ENCODE peak calls at places on chromosomes 16 and 17, in eight cellular contexts. V is adipocyte; K is PC-9; H is pons; O is IMR-90; S is T1000; Z is activated naive CD8-positive, alpha-beta T cell treated with anti-CD3 and anti-CD28 coated beads for 36 hours; C is T-cell. I is an unnamed sample.

GRCh38 chr16:8721693-8722348 is 47.4 kb downstream of the ABAT start:
- DNase-seq in K (no peak), V (no peak), C (no peak), Z (no peak), O (no peak), H (no peak), S (no peak), I (no peak)

GRCh38 chr17:353213-353837 is 718 bp upstream of the RPH3AL start:
- DNase-seq in C (no peak), O (no peak), Z (no peak), H (no peak), V (no peak), S (no peak), K (no peak), I (no peak)

GRCh38 chr17:6536566-6537065 is 19.7 kb downstream of the PITPNM3 start:
- DNase-seq in K (no peak), Z (no peak), S (no peak), H (no peak), C (no peak), V (no peak), O (no peak), I (no peak)

GRCh38 chr16:57194512-57194911 is 8.4 kb downstream of the RSPRY1 start:
- DNase-seq in S (no peak), O (peak; percentile 94), C (no peak), V (peak; percentile 95), Z (no peak), K (peak; percentile 91), H (no peak), I (no peak)

GRCh38 chr16:27491894-27492587 is 57.7 kb downstream of the GTF3C1 start:
- DNase-seq in V (no peak), Z (no peak), C (no peak), O (no peak), H (no peak), S (no peak), K (no peak), I (no peak)

GRCh38 chr17:80284631-80285030 is 24.0 kb downstream of the RNF213 start:
- DNase-seq in O (no peak), Z (no peak), K (no peak), H (no peak), V (no peak), S (no peak), C (no peak), I (no peak)

GRCh38 chr17:77748436-77748835 is 210.1 kb upstream of the TNRC6C start:
- DNase-seq in Z (no peak), V (no peak), K (no peak), C (no peak), O (no peak), S (no peak), H (no peak), I (no peak)

GRCh38 chr17:61250335-61250890 is 149.2 kb upstream of the TBX2 start:
- DNase-seq in C (no peak), O (peak; percentile 85), S (no peak), Z (no peak), V (peak; percentile 67), H (no peak), K (no peak), I (no peak)

GRCh38 chr16:15483857-15484256 is 49.5 kb downstream of the BMERB1 start:
- DNase-seq in O (no peak), C (no peak), K (no peak), H (peak; percentile 25), V (no peak), S (no peak), Z (no peak), I (no peak)

GRCh38 chr17:46821482-46822387 is 3.2 kb upstream of the WNT3 start:
- DNase-seq in C (no peak), V (no peak), S (no peak), O (no peak), K (no peak), H (no peak), Z (no peak), I (no peak)

GRCh38 chr17:14300628-14301278 is at the start of gene HS3ST3B1:
- DNase-seq in O (peak; percentile 100), K (no peak), V (peak; percentile 100), S (peak; percentile 99), Z (peak; percentile 99), H (peak; percentile 94), C (peak; percentile 99), I (peak; percentile 95)

GRCh38 chr16:89015271-89015859 is 38.4 kb upstream of the CBFA2T3 start:
- DNase-seq in O (no peak), V (no peak), C (no peak), S (no peak), H (no peak), K (no peak), Z (no peak), I (no peak)

GRCh38 chr16:55711959-55712876 is 56.4 kb downstream of the SLC6A2 start:
- DNase-seq in K (peak; percentile 46), H (peak; percentile 52), O (peak; percentile 45), Z (peak; percentile 27), V (peak; percentile 80), S (peak; percentile 25), C (no peak), I (no peak)

GRCh38 chr17:81609541-81610353 is 27.2 kb downstream of the NPLOC4 start:
- DNase-seq in O (no peak), Z (no peak), V (no peak), C (no peak), S (no peak), K (no peak), H (no peak), I (no peak)

GRCh38 chr17:44829558-44830358 is at the start of gene GJC1:
- DNase-seq in O (no peak), C (no peak), K (no peak), V (peak; percentile 70), Z (peak; percentile 46), H (no peak), S (no peak), I (no peak)

GRCh38 chr17:76107507-76107906 is 3.9 kb upstream of the EXOC7 start:
- DNase-seq in C (no peak), S (no peak), H (no peak), Z (no peak), V (peak; percentile 21), K (no peak), O (no peak), I (no peak)

GRCh38 chr17:9839433-9839832 is 13.7 kb downstream of the GLP2R start:
- DNase-seq in V (no peak), H (no peak), Z (no peak), O (peak; percentile 26), K (peak; percentile 55), C (no peak), S (no peak), I (no peak)

GRCh38 chr17:13601317-13601775 is 383 bp downstream of the HS3ST3A1 start:
- DNase-seq in C (no peak), O (no peak), K (no peak), Z (peak; percentile 25), H (no peak), S (no peak), V (peak; percentile 54), I (no peak)

GRCh38 chr17:29518359-29518758 is 48.5 kb downstream of the ABHD15 start:
- DNase-seq in S (no peak), Z (no peak), K (no peak), O (no peak), H (no peak), C (no peak), V (no peak), I (no peak)

GRCh38 chr17:27809555-27809954 is 9.2 kb upstream of the NOS2 start:
- DNase-seq in K (no peak), Z (no peak), O (no peak), V (no peak), H (no peak), C (no peak), S (no peak), I (no peak)

GRCh38 chr16:60642956-60643355 is 1393.3 kb downstream of the CDH8 start:
- DNase-seq in C (no peak), H (no peak), V (no peak), S (no peak), K (no peak), Z (no peak), O (no peak), I (no peak)

GRCh38 chr17:28967240-28968135 is 16.2 kb upstream of the PHF12 start:
- DNase-seq in H (no peak), Z (no peak), K (no peak), V (no peak), O (no peak), C (no peak), S (no peak), I (no peak)

GRCh38 chr17:4006745-4007211 is 42.5 kb upstream of the ATP2A3 start:
- DNase-seq in K (no peak), C (no peak), S (no peak), Z (no peak), O (no peak), H (no peak), V (no peak), I (peak; percentile 45)

GRCh38 chr17:41835800-41836549 is at the start of gene NT5C3B:
- DNase-seq in C (no peak), K (no peak), O (no peak), V (peak; percentile 76), H (peak; percentile 28), S (peak; percentile 42), Z (peak; percentile 70), I (peak; percentile 93)

GRCh38 chr16:69017036-69017783 is 88.2 kb upstream of the HAS3 start:
- DNase-seq in C (no peak), Z (no peak), H (peak; percentile 61), V (peak; percentile 43), S (peak; percentile 7), K (peak; percentile 68), O (peak; percentile 85), I (no peak)

GRCh38 chr16:70737377-70738082 is 51.7 kb upstream of the MTSS2 start:
- DNase-seq in H (no peak), O (peak; percentile 99), Z (peak; percentile 89), V (peak; percentile 97), C (peak; percentile 70), S (no peak), K (no peak), I (peak; percentile 80)

GRCh38 chr16:57648125-57648524 is 19.7 kb downstream of the ADGRG1 start:
- DNase-seq in V (no peak), K (no peak), C (no peak), Z (peak; percentile 17), H (peak; percentile 77), O (no peak), S (no peak), I (no peak)

GRCh38 chr17:50481648-50482047 is 3.0 kb downstream of the RSAD1 start:
- DNase-seq in K (no peak), O (no peak), S (no peak), C (no peak), Z (no peak), H (no peak), V (no peak), I (no peak)

GRCh38 chr17:2926019-2926650 is 129.9 kb downstream of the RAP1GAP2 start:
- DNase-seq in S (peak; percentile 56), V (peak; percentile 2), H (peak; percentile 24), Z (no peak), K (peak; percentile 47), C (no peak), O (peak; percentile 57), I (no peak)

GRCh38 chr16:4376126-4376819 is 4.6 kb downstream of the VASN start:
- DNase-seq in C (no peak), Z (no peak), S (peak; percentile 77), H (peak; percentile 64), O (peak; percentile 84), V (peak; percentile 93), K (no peak), I (peak; percentile 97)

I was measured in upper lobe of left lung.